ENCODE peak calls at places on chromosomes 1 and 21, in four cellular contexts. J, L, T and M are unnamed samples.

GRCh38 chr1:107110346-107110745 is 30.5 kb upstream of the NTNG1 start:
- DNase-seq in J (peak), L (no peak), T (peak), M (no peak)

GRCh38 chr1:27506703-27507102 is 16.7 kb upstream of the WASF2 start:
- DNase-seq in J (no peak), L (no peak), T (no peak), M (no peak)

GRCh38 chr1:182086620-182087019 is 25.1 kb upstream of the ZNF648 start:
- DNase-seq in J (no peak), L (no peak), T (no peak), M (no peak)

GRCh38 chr21:46294647-46295176 is 8.6 kb downstream of the YBEY start:
- DNase-seq in J (peak), L (peak), T (peak), M (no peak)

GRCh38 chr21:36229181-36229580 is 72.6 kb downstream of the DOP1B start:
- DNase-seq in J (no peak), L (no peak), T (no peak), M (no peak)

GRCh38 chr1:18234790-18235242 is 127.2 kb downstream of the IGSF21 start:
- DNase-seq in J (no peak), L (peak), T (peak), M (peak)

GRCh38 chr1:35449334-35450008 is 107.7 kb downstream of the KIAA0319L start:
- DNase-seq in J (peak), L (peak), T (peak), M (no peak)

GRCh38 chr1:46517010-46517600 is 27.5 kb downstream of the DMBX1 start:
- DNase-seq in J (no peak), L (no peak), T (no peak), M (peak)

GRCh38 chr1:150881331-150882070 is 5.1 kb upstream of the ARNT start:
- DNase-seq in J (peak), L (peak), T (peak), M (no peak)

GRCh38 chr1:92464588-92465255 is 22.0 kb downstream of the GFI1 start:
- DNase-seq in J (no peak), L (no peak), T (no peak), M (no peak)

GRCh38 chr1:175000697-175001187 is 995 bp downstream of the CACYBP start:
- DNase-seq in J (no peak), L (no peak), T (peak), M (no peak)

GRCh38 chr21:16195476-16195875 is 465.7 kb downstream of the USP25 start:
- DNase-seq in J (peak), L (peak), T (peak), M (no peak)
- H3K4me3 ChIP-seq in J (peak), L (peak), T (peak), M (no peak)

GRCh38 chr1:12339410-12339809 is 109.6 kb downstream of the VPS13D start:
- DNase-seq in J (no peak), L (no peak), T (no peak), M (no peak)
- TF ChIP-seq CTCF in J (peak), L (peak), T (peak), M (no peak)

DNA sequence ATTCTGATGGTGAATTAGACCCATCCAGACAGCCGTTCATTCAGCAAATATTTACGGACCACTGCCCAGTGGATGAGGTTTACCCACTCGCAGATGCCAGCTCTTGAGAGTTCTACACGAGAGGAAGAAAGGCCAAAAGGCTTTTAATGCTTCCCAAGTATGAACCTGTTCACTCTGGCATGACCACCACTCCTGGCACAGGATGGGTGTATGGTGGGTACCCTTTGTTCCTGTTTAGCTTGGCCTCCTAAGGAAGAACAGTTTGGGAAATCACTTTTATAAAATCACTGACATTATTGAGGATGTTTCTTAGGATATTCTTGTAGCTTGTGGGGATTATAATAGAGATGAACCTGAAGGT is 67.2 kb downstream of the HMGB4 start:
- DNase-seq in J (no peak), L (no peak), T (no peak), M (no peak)
- H3K4me3 ChIP-seq in J (no peak), L (no peak), T (no peak), M (no peak)

GRCh38 chr1:230278871-230279582 is 147.1 kb downstream of the PGBD5 start:
- DNase-seq in J (no peak), L (no peak), T (no peak), M (no peak)

GRCh38 chr1:230274254-230274653 is 151.9 kb downstream of the PGBD5 start:
- DNase-seq in J (no peak), L (no peak), T (no peak), M (no peak)

GRCh38 chr1:230279583-230279945 is 146.6 kb downstream of the PGBD5 start:
- DNase-seq in J (no peak), L (no peak), T (no peak), M (no peak)

GRCh38 chr1:230277201-230277771 is 148.8 kb downstream of the PGBD5 start:
- DNase-seq in J (no peak), L (no peak), T (no peak), M (no peak)

GRCh38 chr1:230276401-230276800 is 149.7 kb downstream of the PGBD5 start:
- DNase-seq in J (no peak), L (no peak), T (no peak), M (no peak)
- TF ChIP-seq CTCF in J (no peak), L (no peak), T (no peak), M (no peak)

GRCh38 chr21:38086580-38086979 is 170.2 kb upstream of the KCNJ15 start:
- DNase-seq in J (no peak), L (no peak), T (no peak), M (no peak)

GRCh38 chr21:38092033-38092432 is 164.8 kb upstream of the KCNJ15 start:
- DNase-seq in J (no peak), L (no peak), T (no peak), M (no peak)

GRCh38 chr21:38088916-38089762 is 167.7 kb upstream of the KCNJ15 start:
- DNase-seq in J (no peak), L (no peak), T (no peak), M (no peak)

GRCh38 chr21:38095220-38095619 is 161.6 kb upstream of the KCNJ15 start:
- DNase-seq in J (no peak), L (peak), T (no peak), M (no peak)

GRCh38 chr21:38089763-38090046 is 167.1 kb upstream of the KCNJ15 start:
- DNase-seq in J (no peak), L (no peak), T (no peak), M (no peak)
- H3K4me3 ChIP-seq in J (no peak), L (no peak), T (no peak), M (no peak)

DNA sequence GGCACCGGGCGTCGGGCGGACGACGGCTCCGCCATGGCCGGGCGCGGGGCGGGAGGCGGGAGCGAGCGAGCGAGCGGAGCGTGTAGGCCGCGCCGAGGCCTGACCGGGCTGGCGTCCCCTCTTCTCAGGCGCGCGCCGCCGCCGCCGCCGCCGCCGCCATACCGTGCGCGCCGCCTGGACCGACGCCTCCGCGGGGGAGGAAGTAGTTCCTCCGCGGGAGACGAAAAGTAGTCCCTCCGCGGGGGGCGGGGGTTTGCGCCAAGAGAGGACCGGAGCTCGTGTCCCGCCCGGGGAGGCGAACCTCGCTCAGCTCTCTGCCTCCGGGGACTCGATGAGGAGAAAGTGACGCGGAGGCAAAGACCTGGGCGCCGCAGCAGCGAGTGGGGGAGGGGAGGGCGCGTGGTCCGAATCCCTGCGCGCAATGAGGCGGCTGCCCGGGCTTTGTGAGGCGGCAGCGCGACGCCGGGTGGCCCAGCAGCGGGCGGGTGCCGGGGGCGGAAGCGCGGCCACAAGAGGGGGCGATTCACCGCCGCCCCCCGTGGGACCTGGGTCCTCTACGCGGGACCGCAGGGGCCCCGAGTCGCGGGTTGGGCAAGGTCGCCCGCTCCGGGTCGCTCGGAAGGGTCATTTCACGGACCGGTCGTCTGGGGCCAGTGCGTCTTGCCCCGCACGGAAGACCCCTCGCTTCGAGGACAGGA is at the start of gene BRWD1:
- DNase-seq in J (peak), L (peak), T (peak), M (peak)
- TF ChIP-seq CTCF in J (peak), L (no peak), T (no peak), M (peak)

GRCh38 chr1:164702664-164703063 is 143.7 kb downstream of the PBX1 start:
- DNase-seq in J (no peak), L (no peak), T (no peak), M (no peak)
- H3K4me3 ChIP-seq in J (no peak), L (no peak), T (no peak), M (no peak)

DNA sequence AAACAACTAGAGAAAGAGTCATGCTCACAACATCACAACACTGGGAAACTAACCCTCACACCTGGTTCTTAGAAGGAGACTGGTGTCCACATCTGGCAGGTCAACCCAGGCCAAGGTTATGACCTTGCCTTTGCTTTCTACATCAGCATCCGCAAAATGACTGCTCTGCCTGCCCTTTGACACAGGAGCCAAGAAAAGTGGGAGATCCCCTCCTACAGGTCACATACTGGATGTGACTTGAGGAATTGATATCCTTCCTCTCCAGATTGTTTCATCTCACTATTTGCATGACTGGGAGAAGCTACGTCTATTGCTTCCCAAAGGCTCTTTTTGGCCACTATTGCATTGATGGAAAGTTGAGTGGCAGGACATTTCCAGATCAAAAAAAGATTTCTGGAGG is 115.5 kb downstream of the MIS18A start:
- DNase-seq in J (no peak), L (no peak), T (no peak), M (no peak)
- TF ChIP-seq CTCF in J (no peak), L (no peak), T (no peak), M (no peak)